ENCODE peak calls at places on chromosomes 4 and X, in six cellular contexts. Q is CD4-positive, alpha-beta memory T cell; W is B cell; C is choroid plexus epithelial cell; O is brain microvascular endothelial cell; H is breast epithelium. S is an unnamed sample.
A peak's percentile ranks its signal among the peaks of the same experiment; 100 is the strongest.

GRCh38 chrX:153032397-153033118 is 23.7 kb upstream of the PNMA3 start:
- DNase-seq in Q (peak; percentile 55), W (peak; percentile 78), C (peak; percentile 36), O (peak; percentile 25), H (peak; percentile 69), S (peak; percentile 82)

GRCh38 chr4:143700420-143701352 is at the start of gene FREM3:
- DNase-seq in Q (no peak), W (peak; percentile 1), C (no peak), O (no peak), H (no peak), S (no peak)

GRCh38 chrX:136616987-136617685 is 30.8 kb upstream of the CD40LG start:
- DNase-seq in Q (peak; percentile 69), W (no peak), C (no peak), O (no peak), H (no peak), S (no peak)

GRCh38 chrX:151896734-151897474 is 15.8 kb upstream of the MAGEA4 start:
- DNase-seq in Q (no peak), W (no peak), C (peak; percentile 56), O (peak; percentile 14), H (no peak), S (no peak)

GRCh38 chr4:37825943-37826281 is 574 bp upstream of the PGM2 start:
- DNase-seq in Q (peak; percentile 33), W (no peak), C (no peak), O (peak; percentile 12), H (no peak), S (no peak)

GRCh38 chrX:10242036-10242435 is 85.3 kb downstream of the CLCN4 start:
- DNase-seq in Q (no peak), W (no peak), C (no peak), O (no peak), H (no peak), S (no peak)

GRCh38 chr4:153634737-153635353 is 49.2 kb upstream of the TLR2 start:
- DNase-seq in Q (no peak), W (peak; percentile 32), C (peak; percentile 63), O (no peak), H (no peak), S (no peak)

GRCh38 chr4:40409835-40410234 is 74.7 kb downstream of the CHRNA9 start:
- DNase-seq in Q (no peak), W (no peak), C (peak; percentile 46), O (peak; percentile 5), H (no peak), S (no peak)

GRCh38 chr4:113635739-113636437 is 125.7 kb downstream of the CAMK2D start:
- DNase-seq in Q (no peak), W (no peak), C (peak; percentile 85), O (peak; percentile 70), H (no peak), S (no peak)

GRCh38 chr4:107683873-107684272 is 36.2 kb downstream of the PAPSS1 start:
- DNase-seq in Q (no peak), W (no peak), C (no peak), O (no peak), H (no peak), S (no peak)

GRCh38 chr4:148112231-148112982 is 329.8 kb downstream of the NR3C2 start:
- DNase-seq in Q (no peak), W (no peak), C (peak; percentile 63), O (peak; percentile 3), H (no peak), S (no peak)

GRCh38 chrX:72121381-72121780 is 10.3 kb downstream of the RTL5 start:
- DNase-seq in Q (peak; percentile 63), W (no peak), C (peak; percentile 71), O (peak; percentile 44), H (no peak), S (peak; percentile 74)

GRCh38 chr4:155541716-155542115 is 124.9 kb upstream of the GUCY1A1 start:
- DNase-seq in Q (no peak), W (no peak), C (no peak), O (no peak), H (no peak), S (no peak)

GRCh38 chrX:10350991-10351390 is 194.2 kb downstream of the CLCN4 start:
- DNase-seq in Q (no peak), W (no peak), C (no peak), O (peak; percentile 22), H (no peak), S (no peak)

GRCh38 chr4:10033191-10033881 is 12.0 kb upstream of the SLC2A9 start:
- DNase-seq in Q (no peak), W (no peak), C (peak; percentile 73), O (peak; percentile 87), H (no peak), S (peak; percentile 12)

GRCh38 chr4:81352476-81352875 is 119.2 kb downstream of the RASGEF1B start:
- DNase-seq in Q (no peak), W (no peak), C (peak; percentile 46), O (no peak), H (no peak), S (no peak)

GRCh38 chr4:7418131-7418943 is 16.4 kb downstream of the PSAPL1 start:
- DNase-seq in Q (no peak), W (no peak), C (no peak), O (no peak), H (no peak), S (peak; percentile 47)

GRCh38 chrX:71227370-71228062 is 4.5 kb downstream of the GJB1 start:
- DNase-seq in Q (no peak), W (no peak), C (no peak), O (no peak), H (no peak), S (no peak)

GRCh38 chr4:39682133-39682532 is 15.8 kb upstream of the UBE2K start:
- DNase-seq in Q (no peak), W (peak; percentile 35), C (no peak), O (no peak), H (no peak), S (no peak)

GRCh38 chr4:159764343-159764952 is 661.6 kb downstream of the RAPGEF2 start:
- DNase-seq in Q (no peak), W (peak; percentile 0), C (peak; percentile 83), O (peak; percentile 70), H (no peak), S (no peak)

GRCh38 chr4:99529218-99529617 is 18.4 kb downstream of the C4orf17 start:
- DNase-seq in Q (no peak), W (no peak), C (peak; percentile 2), O (no peak), H (no peak), S (no peak)

GRCh38 chr4:184100297-184100885 is 117.3 kb downstream of the ENPP6 start:
- DNase-seq in Q (no peak), W (peak; percentile 28), C (peak; percentile 14), O (peak; percentile 5), H (no peak), S (no peak)

GRCh38 chr4:19239565-19239964 is 1012.1 kb upstream of the SLIT2 start:
- DNase-seq in Q (no peak), W (no peak), C (peak; percentile 83), O (peak; percentile 82), H (no peak), S (no peak)

GRCh38 chr4:37998225-37998624 is 38.0 kb downstream of the PTTG2 start:
- DNase-seq in Q (no peak), W (no peak), C (no peak), O (no peak), H (no peak), S (no peak)

GRCh38 chr4:175351473-175351872 is 433.3 kb downstream of the ADAM29 start:
- DNase-seq in Q (no peak), W (peak; percentile 17), C (no peak), O (no peak), H (no peak), S (no peak)

GRCh38 chr4:148026022-148026421 is 294.1 kb downstream of the ARHGAP10 start:
- DNase-seq in Q (no peak), W (no peak), C (peak; percentile 94), O (peak; percentile 91), H (no peak), S (no peak)

GRCh38 chrX:38754102-38754790 is 47.0 kb upstream of the MID1IP1 start:
- DNase-seq in Q (no peak), W (peak; percentile 49), C (peak; percentile 73), O (peak; percentile 41), H (no peak), S (no peak)

GRCh38 chr4:96093563-96093962 is 253.7 kb downstream of the PDHA2 start:
- DNase-seq in Q (no peak), W (no peak), C (no peak), O (no peak), H (no peak), S (no peak)

S was measured in sciatic nerve.